ENCODE peak calls at places on chromosome 6, in nine cellular contexts. R is stimulated activated CD4-positive, alpha-beta T cell treated with anti-CD3 and anti-CD28 coated beads, Interleukin-4, amount 100 ng/mL, for 48 hours; B is activated CD8-positive, alpha-beta memory T cell treated with anti-CD3 and anti-CD28 coated beads for 4 hours; X is HTR-8/SVneo; C is RWPE1; A is GF-D8; S is AG08396; K is pons; Z is activated CD4-positive, alpha-beta T cell treated with anti-CD3 and anti-CD28 coated beads, Interleukin-2, amount 10 ng/mL, durations not matched to agents 7 days and 5 days. L is an unnamed sample.
A peak's percentile ranks its signal among the peaks of the same experiment; 100 is the strongest.

GRCh38 chr6:26243742-26244141 is 121.3 kb upstream of the BTN3A2 start:
- DNase-seq in S (no peak), X (no peak), Z (no peak), R (no peak), C (no peak), K (no peak), A (no peak), B (no peak), L (no peak)

GRCh38 chr6:164124986-164125385 is 710.5 kb downstream of the QKI start:
- DNase-seq in C (no peak), Z (no peak), X (no peak), B (no peak), S (no peak), K (no peak), R (no peak), A (no peak), L (no peak)

GRCh38 chr6:156791261-156791850 is 14.2 kb downstream of the ARID1B start:
- DNase-seq in X (no peak), C (peak; percentile 55), A (no peak), R (peak; percentile 7), K (no peak), B (no peak), Z (peak; percentile 17), S (no peak), L (no peak)

GRCh38 chr6:135325624-135326424 is 144.7 kb downstream of the MYB start:
- DNase-seq in Z (no peak), K (no peak), X (no peak), S (no peak), A (peak; percentile 79), R (no peak), C (no peak), B (no peak), L (no peak)

GRCh38 chr6:143594647-143595046 is 83.1 kb upstream of the PHACTR2 start:
- DNase-seq in S (peak; percentile 11), Z (no peak), B (no peak), C (no peak), R (no peak), A (no peak), X (no peak), K (no peak), L (no peak)

GRCh38 chr6:3895303-3895635 is 46.1 kb downstream of the FAM50B start:
- DNase-seq in B (no peak), Z (no peak), R (no peak), C (no peak), K (no peak), A (no peak), S (no peak), X (no peak), L (no peak)

GRCh38 chr6:118786696-118787453 is 107.1 kb upstream of the ASF1A start:
- DNase-seq in X (no peak), A (no peak), Z (no peak), K (peak; percentile 33), B (no peak), S (no peak), C (no peak), R (no peak), L (peak; percentile 1)

GRCh38 chr6:91288741-91289140 is 701.9 kb upstream of the MAP3K7 start:
- DNase-seq in A (no peak), C (no peak), S (no peak), R (no peak), K (peak; percentile 12), X (no peak), Z (no peak), B (no peak), L (no peak)

GRCh38 chr6:36444470-36444869 is 1.7 kb downstream of the KCTD20 start:
- DNase-seq in B (no peak), R (no peak), X (no peak), Z (no peak), K (no peak), A (no peak), S (peak; percentile 58), C (peak; percentile 31), L (no peak)

GRCh38 chr6:1770435-1770843 is 160.7 kb downstream of the FOXC1 start:
- DNase-seq in R (peak; percentile 27), S (no peak), Z (peak; percentile 64), K (no peak), B (no peak), A (no peak), X (no peak), C (no peak), L (no peak)

GRCh38 chr6:136371951-136372350 is 82.3 kb upstream of the BCLAF1 start:
- DNase-seq in B (no peak), X (no peak), A (no peak), C (no peak), Z (no peak), R (no peak), K (no peak), S (no peak), L (no peak)

GRCh38 chr6:79240509-79240908 is 6.0 kb upstream of the HMGN3 start:
- DNase-seq in C (no peak), A (no peak), R (no peak), S (no peak), X (no peak), Z (no peak), B (no peak), K (no peak), L (peak; percentile 63)

GRCh38 chr6:156948807-156949206 is 171.6 kb downstream of the ARID1B start:
- DNase-seq in C (peak; percentile 46), S (peak; percentile 33), X (peak; percentile 23), Z (no peak), K (no peak), R (no peak), A (peak; percentile 14), B (no peak), L (no peak)

GRCh38 chr6:79605061-79605460 is 26.1 kb upstream of the SH3BGRL2 start:
- DNase-seq in B (no peak), S (no peak), Z (no peak), K (no peak), X (no peak), R (no peak), A (no peak), C (no peak), L (no peak)

GRCh38 chr6:56357616-56358373 is 110.4 kb upstream of the COL21A1 start:
- DNase-seq in A (no peak), S (no peak), K (no peak), R (no peak), Z (no peak), B (no peak), C (no peak), X (no peak), L (no peak)

GRCh38 chr6:131068165-131068564 is 5.1 kb upstream of the EPB41L2 start:
- DNase-seq in Z (no peak), K (no peak), S (no peak), X (no peak), A (no peak), B (no peak), R (no peak), C (no peak), L (no peak)

GRCh38 chr6:45657243-45657642 is 279.5 kb upstream of the SUPT3H start:
- DNase-seq in Z (no peak), A (no peak), R (no peak), B (no peak), K (no peak), X (no peak), C (no peak), S (peak; percentile 36), L (no peak)

GRCh38 chr6:157537518-157537917 is 156.5 kb downstream of the ZDHHC14 start:
- DNase-seq in C (no peak), X (no peak), Z (no peak), B (no peak), R (no peak), A (no peak), S (no peak), K (no peak), L (no peak)

GRCh38 chr6:116190550-116190949 is 63.3 kb downstream of the TSPYL4 start:
- DNase-seq in B (no peak), Z (no peak), R (no peak), K (no peak), C (no peak), A (no peak), X (no peak), S (peak; percentile 51), L (peak; percentile 17)

GRCh38 chr6:133992992-133993682 is 40.1 kb downstream of the TBPL1 start:
- DNase-seq in Z (no peak), A (no peak), B (no peak), S (no peak), C (no peak), X (no peak), K (no peak), R (no peak), L (no peak)

GRCh38 chr6:32105433-32105832 is 3.7 kb downstream of the TNXB start:
- DNase-seq in S (peak; percentile 69), K (no peak), B (no peak), X (no peak), A (no peak), Z (no peak), C (no peak), R (no peak), L (no peak)

GRCh38 chr6:47288245-47289090 is 21.2 kb downstream of the TNFRSF21 start:
- DNase-seq in R (no peak), K (no peak), Z (no peak), C (no peak), X (no peak), S (no peak), A (no peak), B (no peak), L (no peak)

GRCh38 chr6:33837971-33838665 is 34.3 kb upstream of the MLN start:
- DNase-seq in A (no peak), B (no peak), K (no peak), X (peak; percentile 57), Z (no peak), S (peak; percentile 53), R (no peak), C (peak; percentile 62), L (no peak)

GRCh38 chr6:150575840-150576239 is 23.8 kb upstream of the PLEKHG1 start:
- DNase-seq in R (no peak), Z (no peak), X (no peak), C (no peak), S (no peak), B (no peak), K (no peak), A (no peak), L (no peak)

GRCh38 chr6:80179691-80180090 is 73.2 kb downstream of the BCKDHB start:
- DNase-seq in B (no peak), S (no peak), K (no peak), C (no peak), Z (no peak), A (no peak), R (no peak), X (no peak), L (no peak)